ENCODE peak calls at places on chromosome 3, in nine cellular contexts. One of them, this sample, is unnamed.

GRCh38 chr3:167886690-167887089 is 151.2 kb downstream of the SERPINI1 start:
- DNase-seq in B cell: no peak
- DNase-seq in H7: no peak
- DNase-seq in activated CD4-positive, alpha-beta T cell treated with anti-CD3 and anti-CD28 coated beads, Interleukin-2, amount 50 U/mL, for 48 hours: no peak
- DNase-seq in fibroblast of lung: peak; percentile 46
- DNase-seq in activated CD8-positive, alpha-beta memory T cell treated with anti-CD3 and anti-CD28 coated beads for 48 hours: no peak
- DNase-seq in Panc1: no peak
- DNase-seq in GM23248: peak; percentile 3
- DNase-seq in ACHN: no peak
- DNase-seq in this sample: no peak

GRCh38 chr3:84961492-84962255 is 2.9 kb downstream of the CADM2 start:
- DNase-seq in B cell: no peak
- DNase-seq in H7: no peak
- DNase-seq in activated CD4-positive, alpha-beta T cell treated with anti-CD3 and anti-CD28 coated beads, Interleukin-2, amount 50 U/mL, for 48 hours: no peak
- DNase-seq in fibroblast of lung: no peak
- DNase-seq in activated CD8-positive, alpha-beta memory T cell treated with anti-CD3 and anti-CD28 coated beads for 48 hours: no peak
- DNase-seq in Panc1: no peak
- DNase-seq in GM23248: no peak
- DNase-seq in ACHN: no peak
- DNase-seq in this sample: no peak

GRCh38 chr3:141710888-141711616 is 27.0 kb upstream of the RNF7 start:
- DNase-seq in B cell: no peak
- DNase-seq in H7: no peak
- DNase-seq in activated CD4-positive, alpha-beta T cell treated with anti-CD3 and anti-CD28 coated beads, Interleukin-2, amount 50 U/mL, for 48 hours: no peak
- DNase-seq in fibroblast of lung: peak; percentile 80
- DNase-seq in activated CD8-positive, alpha-beta memory T cell treated with anti-CD3 and anti-CD28 coated beads for 48 hours: no peak
- DNase-seq in Panc1: no peak
- DNase-seq in GM23248: peak; percentile 93
- DNase-seq in ACHN: no peak
- DNase-seq in this sample: no peak

GRCh38 chr3:127001486-127002194 is 18.7 kb downstream of the PLXNA1 start:
- DNase-seq in B cell: no peak
- DNase-seq in H7: peak; percentile 78
- DNase-seq in activated CD4-positive, alpha-beta T cell treated with anti-CD3 and anti-CD28 coated beads, Interleukin-2, amount 50 U/mL, for 48 hours: no peak
- DNase-seq in fibroblast of lung: no peak
- DNase-seq in activated CD8-positive, alpha-beta memory T cell treated with anti-CD3 and anti-CD28 coated beads for 48 hours: no peak
- DNase-seq in Panc1: no peak
- DNase-seq in GM23248: no peak
- DNase-seq in ACHN: no peak
- DNase-seq in this sample: no peak

GRCh38 chr3:184140436-184140835 is 5.3 kb downstream of the EIF2B5 start:
- DNase-seq in B cell: no peak
- DNase-seq in H7: no peak
- DNase-seq in activated CD4-positive, alpha-beta T cell treated with anti-CD3 and anti-CD28 coated beads, Interleukin-2, amount 50 U/mL, for 48 hours: no peak
- DNase-seq in fibroblast of lung: no peak
- DNase-seq in activated CD8-positive, alpha-beta memory T cell treated with anti-CD3 and anti-CD28 coated beads for 48 hours: no peak
- DNase-seq in Panc1: no peak
- DNase-seq in GM23248: no peak
- DNase-seq in ACHN: no peak
- DNase-seq in this sample: no peak

GRCh38 chr3:3192481-3192764 is 12.9 kb upstream of the CRBN start:
- DNase-seq in B cell: no peak
- DNase-seq in H7: no peak
- DNase-seq in activated CD4-positive, alpha-beta T cell treated with anti-CD3 and anti-CD28 coated beads, Interleukin-2, amount 50 U/mL, for 48 hours: no peak
- DNase-seq in fibroblast of lung: no peak
- DNase-seq in activated CD8-positive, alpha-beta memory T cell treated with anti-CD3 and anti-CD28 coated beads for 48 hours: no peak
- DNase-seq in Panc1: no peak
- DNase-seq in GM23248: no peak
- DNase-seq in ACHN: no peak
- DNase-seq in this sample: no peak

GRCh38 chr3:11272913-11273574 is 847 bp downstream of the ATG7 start:
- DNase-seq in B cell: no peak
- DNase-seq in H7: no peak
- DNase-seq in activated CD4-positive, alpha-beta T cell treated with anti-CD3 and anti-CD28 coated beads, Interleukin-2, amount 50 U/mL, for 48 hours: no peak
- DNase-seq in fibroblast of lung: no peak
- DNase-seq in activated CD8-positive, alpha-beta memory T cell treated with anti-CD3 and anti-CD28 coated beads for 48 hours: no peak
- DNase-seq in Panc1: no peak
- DNase-seq in GM23248: peak; percentile 60
- DNase-seq in ACHN: no peak
- DNase-seq in this sample: no peak

GRCh38 chr3:149376728-149377407 is 581 bp downstream of the TM4SF1 start:
- DNase-seq in B cell: no peak
- DNase-seq in H7: no peak
- DNase-seq in activated CD4-positive, alpha-beta T cell treated with anti-CD3 and anti-CD28 coated beads, Interleukin-2, amount 50 U/mL, for 48 hours: no peak
- DNase-seq in fibroblast of lung: peak; percentile 76
- DNase-seq in activated CD8-positive, alpha-beta memory T cell treated with anti-CD3 and anti-CD28 coated beads for 48 hours: no peak
- DNase-seq in Panc1: no peak
- DNase-seq in GM23248: peak; percentile 29
- DNase-seq in ACHN: no peak
- DNase-seq in this sample: no peak

GRCh38 chr3:160676547-160677303 is at the start of gene ARL14:
- DNase-seq in B cell: no peak
- DNase-seq in H7: no peak
- DNase-seq in activated CD4-positive, alpha-beta T cell treated with anti-CD3 and anti-CD28 coated beads, Interleukin-2, amount 50 U/mL, for 48 hours: no peak
- DNase-seq in fibroblast of lung: peak; percentile 14
- DNase-seq in activated CD8-positive, alpha-beta memory T cell treated with anti-CD3 and anti-CD28 coated beads for 48 hours: no peak
- DNase-seq in Panc1: peak; percentile 85
- DNase-seq in GM23248: peak; percentile 71
- DNase-seq in ACHN: peak; percentile 69
- DNase-seq in this sample: no peak

GRCh38 chr3:35727179-35727578 is 87.9 kb downstream of the ARPP21 start:
- DNase-seq in B cell: no peak
- DNase-seq in H7: no peak
- DNase-seq in activated CD4-positive, alpha-beta T cell treated with anti-CD3 and anti-CD28 coated beads, Interleukin-2, amount 50 U/mL, for 48 hours: no peak
- DNase-seq in fibroblast of lung: no peak
- DNase-seq in activated CD8-positive, alpha-beta memory T cell treated with anti-CD3 and anti-CD28 coated beads for 48 hours: no peak
- DNase-seq in Panc1: no peak
- DNase-seq in GM23248: no peak
- DNase-seq in ACHN: no peak
- DNase-seq in this sample: no peak

This sample was measured in NCI-H1105 treated with DMSO at 0.1 percent for 48 hours.